ENCODE peak calls at places on chromosomes 12 and 14, in seven cellular contexts. B, X, N, H, Y, G and S are unnamed samples.

GRCh38 chr12:106246891-106247730 is 709 bp downstream of the CKAP4 start:
- DNase-seq in B (peak; percentile 51), X (peak; percentile 77), N (peak; percentile 66), H (peak; percentile 42), Y (peak; percentile 83), G (peak; percentile 93), S (no peak)

GRCh38 chr12:122886851-122887816 is 8.8 kb downstream of the VPS37B start:
- DNase-seq in B (peak; percentile 73), X (no peak), N (peak; percentile 89), H (no peak), Y (no peak), G (no peak), S (no peak)

GRCh38 chr14:98233656-98234055 is 1038.3 kb downstream of the BCL11B start:
- DNase-seq in B (no peak), X (no peak), N (no peak), H (no peak), Y (no peak), G (no peak), S (no peak)

GRCh38 chr12:68240975-68241374 is 12.4 kb downstream of the IL22 start:
- DNase-seq in B (peak; percentile 55), X (no peak), N (peak; percentile 33), H (peak; percentile 59), Y (no peak), G (no peak), S (no peak)

GRCh38 chr14:55066223-55066622 is 14.8 kb downstream of the MAPK1IP1L start:
- DNase-seq in B (no peak), X (no peak), N (no peak), H (no peak), Y (no peak), G (no peak), S (no peak)

GRCh38 chr14:99654235-99655000 is 9.5 kb downstream of the HHIPL1 start:
- DNase-seq in B (peak; percentile 42), X (no peak), N (peak; percentile 82), H (peak; percentile 61), Y (peak; percentile 65), G (no peak), S (no peak)

GRCh38 chr12:131167334-131167733 is 213.6 kb downstream of the ADGRD1 start:
- DNase-seq in B (no peak), X (no peak), N (no peak), H (no peak), Y (no peak), G (no peak), S (no peak)

GRCh38 chr12:52947738-52948423 is 1.0 kb upstream of the KRT18 start:
- DNase-seq in B (no peak), X (no peak), N (no peak), H (no peak), Y (no peak), G (no peak), S (no peak)

GRCh38 chr12:40980346-40981005 is 207.6 kb upstream of the PDZRN4 start:
- DNase-seq in B (no peak), X (no peak), N (peak; percentile 59), H (no peak), Y (no peak), G (no peak), S (peak; percentile 0)

GRCh38 chr14:34111933-34112332 is 161.1 kb upstream of the EGLN3 start:
- DNase-seq in B (no peak), X (no peak), N (no peak), H (no peak), Y (no peak), G (no peak), S (no peak)

GRCh38 chr14:70448633-70449032 is 3.3 kb upstream of the ADAM21 start:
- DNase-seq in B (peak; percentile 31), X (no peak), N (no peak), H (peak; percentile 4), Y (no peak), G (no peak), S (no peak)

GRCh38 chr12:16335838-16336237 is 11.6 kb upstream of the MGST1 start:
- DNase-seq in B (no peak), X (no peak), N (no peak), H (no peak), Y (no peak), G (no peak), S (no peak)

GRCh38 chr14:59632381-59632780 is 55.8 kb upstream of the CCDC175 start:
- DNase-seq in B (peak; percentile 32), X (peak; percentile 30), N (peak; percentile 7), H (peak; percentile 13), Y (no peak), G (no peak), S (no peak)

GRCh38 chr12:94980577-94980976 is 22.9 kb downstream of the NDUFA12 start:
- DNase-seq in B (peak; percentile 19), X (no peak), N (peak; percentile 22), H (no peak), Y (no peak), G (no peak), S (no peak)

GRCh38 chr12:94982456-94982855 is 21.0 kb downstream of the NDUFA12 start:
- DNase-seq in B (no peak), X (no peak), N (peak; percentile 45), H (no peak), Y (no peak), G (no peak), S (no peak)

GRCh38 chr12:94979941-94980340 is 23.6 kb downstream of the NDUFA12 start:
- DNase-seq in B (no peak), X (no peak), N (no peak), H (no peak), Y (no peak), G (no peak), S (no peak)

GRCh38 chr12:94987806-94988205 is 15.7 kb downstream of the NDUFA12 start:
- DNase-seq in B (no peak), X (no peak), N (peak; percentile 35), H (no peak), Y (no peak), G (no peak), S (no peak)

GRCh38 chr12:94983321-94983720 is 20.2 kb downstream of the NDUFA12 start:
- DNase-seq in B (no peak), X (no peak), N (peak; percentile 73), H (peak; percentile 8), Y (no peak), G (no peak), S (no peak)
- H3K27ac ChIP-seq in B (no peak overlapping the region), X (no peak overlapping the region), N (peak overlapping the region; percentile 65), H (peak overlapping the region; percentile 88), Y (no peak overlapping the region), G (no peak overlapping the region), S (no peak overlapping the region)

GRCh38 chr14:75591987-75592575 is 13.7 kb downstream of the FLVCR2 start:
- DNase-seq in B (no peak), X (no peak), N (no peak), H (no peak), Y (no peak), G (no peak), S (no peak)
- H3K27ac ChIP-seq in B (no peak overlapping the region), X (no peak overlapping the region), N (no peak overlapping the region), H (no peak overlapping the region), Y (no peak overlapping the region), G (no peak overlapping the region), S (no peak overlapping the region)

DNA sequence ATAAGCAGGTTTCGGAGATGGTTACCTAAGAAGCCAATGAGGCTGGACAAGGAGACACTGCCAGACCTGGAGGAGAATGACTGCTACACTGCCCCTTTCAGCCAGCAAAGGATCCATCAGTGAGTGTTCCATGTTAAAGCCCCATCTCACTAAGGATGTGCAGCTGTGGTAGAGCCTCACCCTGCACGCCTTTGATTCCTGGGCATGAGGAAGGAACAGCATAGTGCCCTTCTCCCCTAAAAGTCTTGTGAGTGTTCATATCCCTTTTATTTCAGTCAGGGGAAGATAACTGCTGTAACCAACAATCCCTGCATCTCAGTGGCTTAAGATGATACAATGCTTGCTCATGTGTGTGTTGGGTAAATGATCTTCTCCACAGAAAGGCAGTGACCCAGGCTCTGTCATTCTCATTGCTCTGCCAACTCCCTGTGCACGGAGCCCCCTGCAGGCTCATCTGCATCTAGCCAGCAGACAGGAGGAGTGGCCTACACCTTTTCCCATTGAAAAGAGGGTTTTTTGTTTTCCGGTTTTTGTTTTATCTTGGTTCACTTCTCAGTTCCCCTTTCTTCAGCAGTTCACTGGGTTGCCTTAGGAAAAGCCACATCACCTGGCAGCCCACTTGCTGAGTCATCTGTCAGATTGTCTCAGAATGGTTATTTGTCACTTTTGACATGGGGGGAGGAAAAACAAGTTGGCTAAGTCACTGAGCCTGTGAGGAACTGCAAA is 193.1 kb downstream of the ANO4 start:
- DNase-seq in B (peak; percentile 25), X (peak; percentile 23), N (peak; percentile 77), H (peak; percentile 4), Y (no peak), G (no peak), S (no peak)
- H3K27ac ChIP-seq in B (no peak overlapping the region), X (no peak overlapping the region), N (no peak overlapping the region), H (no peak overlapping the region), Y (no peak overlapping the region), G (no peak overlapping the region), S (no peak overlapping the region)

DNA sequence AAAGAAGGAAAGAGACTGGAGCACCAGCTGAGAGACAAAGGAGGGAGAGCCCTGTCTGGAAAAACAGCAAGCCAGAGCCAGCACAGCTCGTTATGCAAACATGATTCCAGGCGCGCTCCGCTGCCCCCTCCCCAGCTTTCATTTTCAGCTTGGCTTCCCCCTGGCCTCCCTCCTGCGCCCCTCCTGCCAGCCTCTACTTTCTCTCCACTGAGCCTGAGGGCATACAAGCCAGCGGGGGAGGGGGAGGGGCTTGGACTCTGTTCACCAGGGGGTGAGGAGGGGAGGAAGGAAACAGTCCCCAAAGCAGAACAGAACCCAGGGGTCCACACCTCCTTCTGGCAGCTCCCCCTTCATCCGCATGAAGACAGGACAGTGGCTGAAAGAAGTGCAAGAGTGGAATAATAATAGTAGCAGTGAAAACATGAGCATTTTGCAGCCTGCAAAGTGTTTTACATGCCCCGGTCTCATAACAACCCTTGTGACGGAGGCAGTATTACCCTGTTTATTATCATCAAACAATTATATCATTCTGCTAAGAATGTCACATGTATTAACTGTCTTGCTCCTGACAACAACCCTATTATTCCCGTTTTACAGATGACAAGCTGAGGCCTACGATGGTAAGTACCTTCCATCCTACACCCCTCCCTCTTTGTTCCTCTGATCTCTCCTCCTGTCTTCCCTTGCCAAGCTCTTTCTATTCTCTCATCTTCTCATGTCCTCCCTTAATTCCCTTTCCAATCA is 24.2 kb downstream of the SMUG1 start:
- DNase-seq in B (no peak), X (no peak), N (no peak), H (no peak), Y (no peak), G (no peak), S (no peak)
- H3K27ac ChIP-seq in B (no peak overlapping the region), X (no peak overlapping the region), N (no peak overlapping the region), H (no peak overlapping the region), Y (no peak overlapping the region), G (no peak overlapping the region), S (no peak overlapping the region)

GRCh38 chr12:45327823-45328383 is 112.0 kb downstream of the ANO6 start:
- DNase-seq in B (no peak), X (no peak), N (peak; percentile 48), H (peak; percentile 31), Y (no peak), G (no peak), S (no peak)

GRCh38 chr12:45324391-45324790 is 108.5 kb downstream of the ANO6 start:
- DNase-seq in B (no peak), X (no peak), N (no peak), H (peak; percentile 18), Y (no peak), G (no peak), S (no peak)

GRCh38 chr12:45329238-45329637 is 113.3 kb downstream of the ANO6 start:
- DNase-seq in B (no peak), X (no peak), N (no peak), H (no peak), Y (no peak), G (no peak), S (no peak)

GRCh38 chr12:45329702-45330101 is 113.8 kb downstream of the ANO6 start:
- DNase-seq in B (no peak), X (no peak), N (no peak), H (no peak), Y (no peak), G (no peak), S (no peak)

GRCh38 chr12:45326358-45326971 is 110.6 kb downstream of the ANO6 start:
- DNase-seq in B (no peak), X (no peak), N (no peak), H (no peak), Y (no peak), G (no peak), S (no peak)
- H3K27ac ChIP-seq in B (no peak overlapping the region), X (peak overlapping the region; percentile 19), N (no peak overlapping the region), H (no peak overlapping the region), Y (no peak overlapping the region), G (no peak overlapping the region), S (no peak overlapping the region)